ENCODE peak calls at places on chromosomes 12 and 14, in ten cellular contexts. P is hepatocyte, Y is astrocyte of the spinal cord, W is GM04504, M is heart right ventricle, F is T-helper 1 cell, H is T-helper 22 cell, T is HFF-Myc, B is adrenal gland, L is GM23248. G is an unnamed sample.

GRCh38 chr12:101759396-101760047 is 20.3 kb upstream of the SYCP3 start:
- DNase-seq in F (no peak), M (no peak), B (no peak), H (no peak), T (peak), Y (peak), L (peak), W (no peak), P (peak), G (no peak)

GRCh38 chr12:104571328-104571727 is 114.6 kb downstream of the CHST11 start:
- DNase-seq in Y (no peak), T (no peak), F (no peak), P (no peak), H (no peak), M (no peak), L (no peak), B (no peak), W (no peak), G (no peak)

GRCh38 chr12:131825146-131825892 is 2.9 kb upstream of the MMP17 start:
- DNase-seq in W (no peak), T (no peak), B (no peak), M (no peak), L (peak), Y (no peak), H (no peak), P (no peak), F (no peak), G (no peak)

GRCh38 chr12:27555316-27555715 is 31.3 kb downstream of the PPFIBP1 start:
- DNase-seq in H (no peak), P (no peak), M (no peak), F (no peak), W (no peak), Y (no peak), L (no peak), B (no peak), T (no peak), G (no peak)

GRCh38 chr12:57090456-57090855 is 1.5 kb downstream of the NAB2 start:
- DNase-seq in L (peak), H (no peak), W (no peak), M (no peak), B (no peak), P (no peak), T (no peak), Y (no peak), F (no peak), G (no peak)

GRCh38 chr14:90159147-90159546 is 97.2 kb upstream of the PSMC1 start:
- DNase-seq in F (no peak), M (no peak), Y (no peak), H (no peak), B (peak), L (no peak), W (no peak), P (no peak), T (no peak), G (no peak)

GRCh38 chr12:24944598-24944975 is 4.3 kb downstream of the BCAT1 start:
- DNase-seq in P (no peak), T (no peak), M (no peak), B (no peak), W (no peak), Y (no peak), H (no peak), L (no peak), F (no peak), G (no peak)

GRCh38 chr12:83753205-83753604 is 1066.5 kb downstream of the TMTC2 start:
- DNase-seq in B (no peak), M (no peak), P (no peak), F (no peak), Y (no peak), T (no peak), H (no peak), L (no peak), W (no peak), G (no peak)

GRCh38 chr12:57040750-57041149 is 9.2 kb downstream of the MYO1A start:
- DNase-seq in M (no peak), T (no peak), H (no peak), Y (no peak), P (no peak), B (no peak), L (no peak), F (no peak), W (no peak), G (no peak)

GRCh38 chr12:103742349-103742784 is 98.7 kb downstream of the NT5DC3 start:
- DNase-seq in T (peak), W (peak), H (no peak), F (no peak), Y (no peak), M (no peak), L (peak), B (peak), P (no peak), G (no peak)

GRCh38 chr12:27284751-27285150 is 40.7 kb downstream of the STK38L start:
- DNase-seq in T (no peak), M (no peak), P (no peak), H (no peak), F (no peak), L (peak), B (no peak), Y (peak), W (peak), G (no peak)

GRCh38 chr14:53696217-53696965 is 260.2 kb downstream of the BMP4 start:
- DNase-seq in F (no peak), L (no peak), P (peak), T (peak), H (no peak), W (no peak), Y (no peak), B (no peak), M (no peak), G (no peak)

GRCh38 chr12:116116650-116117424 is 160.7 kb downstream of the MED13L start:
- DNase-seq in L (no peak), Y (no peak), H (no peak), P (no peak), T (no peak), F (no peak), M (no peak), W (no peak), B (no peak), G (no peak)